ENCODE peak calls at places on chromosomes 5 and 9, in four cellular contexts. One of them, this sample, is unnamed.

GRCh38 chr5:104800440-104801048 is 1238.0 kb upstream of the NUDT12 start:
- DNase-seq in cardiac fibroblast: peak; percentile 2
- DNase-seq in progenitor cell of endocrine pancreas: no peak
- DNase-seq in Kasumi-1: no peak
- DNase-seq in this sample: peak; percentile 13

GRCh38 chr9:115524467-115525059 is 406.6 kb upstream of the TNC start:
- DNase-seq in cardiac fibroblast: peak; percentile 77
- DNase-seq in progenitor cell of endocrine pancreas: no peak
- DNase-seq in Kasumi-1: peak; percentile 24
- DNase-seq in this sample: peak; percentile 5

GRCh38 chr9:125556046-125556445 is 151.0 kb downstream of the MAPKAP1 start:
- DNase-seq in cardiac fibroblast: no peak
- DNase-seq in progenitor cell of endocrine pancreas: no peak
- DNase-seq in Kasumi-1: no peak
- DNase-seq in this sample: no peak

GRCh38 chr9:133759146-133759900 is 21.2 kb upstream of the SARDH start:
- DNase-seq in cardiac fibroblast: peak; percentile 51
- DNase-seq in progenitor cell of endocrine pancreas: no peak
- DNase-seq in Kasumi-1: no peak
- DNase-seq in this sample: no peak

GRCh38 chr9:131992906-131993657 is 86.6 kb downstream of the MED27 start:
- DNase-seq in cardiac fibroblast: no peak
- DNase-seq in progenitor cell of endocrine pancreas: no peak
- DNase-seq in Kasumi-1: no peak
- DNase-seq in this sample: no peak

GRCh38 chr9:90608141-90608540 is 34.5 kb downstream of the DIRAS2 start:
- DNase-seq in cardiac fibroblast: no peak
- DNase-seq in progenitor cell of endocrine pancreas: no peak
- DNase-seq in Kasumi-1: no peak
- DNase-seq in this sample: no peak

GRCh38 chr9:93112116-93112863 is 16.3 kb downstream of the CARD19 start:
- DNase-seq in cardiac fibroblast: no peak
- DNase-seq in progenitor cell of endocrine pancreas: no peak
- DNase-seq in Kasumi-1: no peak
- DNase-seq in this sample: no peak

GRCh38 chr9:128215491-128216404 is 12.6 kb downstream of the DNM1 start:
- DNase-seq in cardiac fibroblast: peak; percentile 70
- DNase-seq in progenitor cell of endocrine pancreas: no peak
- DNase-seq in Kasumi-1: no peak
- DNase-seq in this sample: no peak

GRCh38 chr5:56814361-56814962 is 887 bp upstream of the MAP3K1 start:
- DNase-seq in cardiac fibroblast: peak; percentile 18
- DNase-seq in progenitor cell of endocrine pancreas: no peak
- DNase-seq in Kasumi-1: peak; percentile 27
- DNase-seq in this sample: no peak

GRCh38 chr5:93924628-93925027 is 183.2 kb upstream of the POU5F2 start:
- DNase-seq in cardiac fibroblast: peak; percentile 40
- DNase-seq in progenitor cell of endocrine pancreas: no peak
- DNase-seq in Kasumi-1: no peak
- DNase-seq in this sample: no peak

GRCh38 chr5:142661957-142662356 is 23.9 kb downstream of the FGF1 start:
- DNase-seq in cardiac fibroblast: no peak
- DNase-seq in progenitor cell of endocrine pancreas: no peak
- DNase-seq in Kasumi-1: no peak
- DNase-seq in this sample: no peak

GRCh38 chr9:69265891-69266290 is 59.1 kb upstream of the ENTREP1 start:
- DNase-seq in cardiac fibroblast: peak; percentile 55
- DNase-seq in progenitor cell of endocrine pancreas: no peak
- DNase-seq in Kasumi-1: no peak
- DNase-seq in this sample: no peak

GRCh38 chr5:107294669-107295068 is 376.1 kb downstream of the EFNA5 start:
- DNase-seq in cardiac fibroblast: no peak
- DNase-seq in progenitor cell of endocrine pancreas: no peak
- DNase-seq in Kasumi-1: no peak
- DNase-seq in this sample: no peak

GRCh38 chr5:73189816-73190451 is 16.9 kb downstream of the TMEM174 start:
- DNase-seq in cardiac fibroblast: peak; percentile 54
- DNase-seq in progenitor cell of endocrine pancreas: no peak
- DNase-seq in Kasumi-1: no peak
- DNase-seq in this sample: no peak

GRCh38 chr9:2181794-2182193 is 166.6 kb downstream of the SMARCA2 start:
- DNase-seq in cardiac fibroblast: peak; percentile 32
- DNase-seq in progenitor cell of endocrine pancreas: no peak
- DNase-seq in Kasumi-1: peak; percentile 14
- DNase-seq in this sample: no peak

GRCh38 chr5:147911427-147911826 is 5.1 kb upstream of the C5orf46 start:
- DNase-seq in cardiac fibroblast: no peak
- DNase-seq in progenitor cell of endocrine pancreas: no peak
- DNase-seq in Kasumi-1: no peak
- DNase-seq in this sample: no peak

GRCh38 chr9:107637421-107638420 is 148.2 kb upstream of the KLF4 start:
- DNase-seq in cardiac fibroblast: peak; percentile 99
- DNase-seq in progenitor cell of endocrine pancreas: peak; percentile 32
- DNase-seq in Kasumi-1: peak; percentile 84
- DNase-seq in this sample: no peak

GRCh38 chr5:157372472-157372822 is 87.6 kb upstream of the NIPAL4 start:
- DNase-seq in cardiac fibroblast: no peak
- DNase-seq in progenitor cell of endocrine pancreas: no peak
- DNase-seq in Kasumi-1: no peak
- DNase-seq in this sample: no peak

GRCh38 chr5:43155394-43156096 is 34.8 kb downstream of the ZNF131 start:
- DNase-seq in cardiac fibroblast: no peak
- DNase-seq in progenitor cell of endocrine pancreas: no peak
- DNase-seq in Kasumi-1: no peak
- DNase-seq in this sample: no peak

GRCh38 chr5:174692982-174693422 is 31.4 kb upstream of the MSX2 start:
- DNase-seq in cardiac fibroblast: no peak
- DNase-seq in progenitor cell of endocrine pancreas: no peak
- DNase-seq in Kasumi-1: no peak
- DNase-seq in this sample: no peak

GRCh38 chr5:33792559-33792958 is 99.2 kb downstream of the ADAMTS12 start:
- DNase-seq in cardiac fibroblast: no peak
- DNase-seq in progenitor cell of endocrine pancreas: no peak
- DNase-seq in Kasumi-1: no peak
- DNase-seq in this sample: no peak

GRCh38 chr5:71631070-71631469 is 43.9 kb downstream of the MCCC2 start:
- DNase-seq in cardiac fibroblast: no peak
- DNase-seq in progenitor cell of endocrine pancreas: no peak
- DNase-seq in Kasumi-1: no peak
- DNase-seq in this sample: no peak

GRCh38 chr9:19127881-19128719 is 808 bp upstream of the PLIN2 start:
- DNase-seq in cardiac fibroblast: peak; percentile 55
- DNase-seq in progenitor cell of endocrine pancreas: peak; percentile 11
- DNase-seq in Kasumi-1: no peak
- DNase-seq in this sample: no peak

GRCh38 chr5:56534102-56534501 is 281.2 kb upstream of the MAP3K1 start:
- DNase-seq in cardiac fibroblast: no peak
- DNase-seq in progenitor cell of endocrine pancreas: no peak
- DNase-seq in Kasumi-1: no peak
- DNase-seq in this sample: no peak

GRCh38 chr9:31355965-31356364 is 1028.5 kb upstream of the ACO1 start:
- DNase-seq in cardiac fibroblast: no peak
- DNase-seq in progenitor cell of endocrine pancreas: no peak
- DNase-seq in Kasumi-1: no peak
- DNase-seq in this sample: no peak

GRCh38 chr5:151132959-151133358 is 24.6 kb downstream of the ANXA6 start:
- DNase-seq in cardiac fibroblast: no peak
- DNase-seq in progenitor cell of endocrine pancreas: no peak
- DNase-seq in Kasumi-1: peak; percentile 60
- DNase-seq in this sample: peak; percentile 87

GRCh38 chr9:70110194-70111041 is 66.8 kb downstream of the MAMDC2 start:
- DNase-seq in cardiac fibroblast: peak; percentile 70
- DNase-seq in progenitor cell of endocrine pancreas: no peak
- DNase-seq in Kasumi-1: no peak
- DNase-seq in this sample: no peak

GRCh38 chr9:8856686-8857329 is 1057.2 kb upstream of the DMAC1 start:
- DNase-seq in cardiac fibroblast: no peak
- DNase-seq in progenitor cell of endocrine pancreas: no peak
- DNase-seq in Kasumi-1: no peak
- DNase-seq in this sample: no peak

GRCh38 chr5:127101533-127101932 is 28.2 kb upstream of the C5orf63 start:
- DNase-seq in cardiac fibroblast: no peak
- DNase-seq in progenitor cell of endocrine pancreas: no peak
- DNase-seq in Kasumi-1: no peak
- DNase-seq in this sample: no peak

GRCh38 chr9:127537792-127538191 is 74.3 kb upstream of the STXBP1 start:
- DNase-seq in cardiac fibroblast: no peak
- DNase-seq in progenitor cell of endocrine pancreas: no peak
- DNase-seq in Kasumi-1: no peak
- DNase-seq in this sample: no peak

GRCh38 chr9:35510745-35511428 is 21.0 kb downstream of the RUSC2 start:
- DNase-seq in cardiac fibroblast: peak; percentile 97
- DNase-seq in progenitor cell of endocrine pancreas: no peak
- DNase-seq in Kasumi-1: no peak
- DNase-seq in this sample: no peak

GRCh38 chr5:53478411-53479044 is 1.9 kb upstream of the FST start:
- DNase-seq in cardiac fibroblast: peak; percentile 72
- DNase-seq in progenitor cell of endocrine pancreas: no peak
- DNase-seq in Kasumi-1: peak; percentile 65
- DNase-seq in this sample: peak; percentile 73

GRCh38 chr9:38322937-38323336 is 69.6 kb upstream of the ALDH1B1 start:
- DNase-seq in cardiac fibroblast: no peak
- DNase-seq in progenitor cell of endocrine pancreas: no peak
- DNase-seq in Kasumi-1: no peak
- DNase-seq in this sample: no peak

GRCh38 chr9:32590476-32590875 is 17.5 kb upstream of the NDUFB6 start:
- DNase-seq in cardiac fibroblast: no peak
- DNase-seq in progenitor cell of endocrine pancreas: no peak
- DNase-seq in Kasumi-1: no peak
- DNase-seq in this sample: no peak

GRCh38 chr5:61254969-61255555 is 77.0 kb upstream of the ZSWIM6 start:
- DNase-seq in cardiac fibroblast: no peak
- DNase-seq in progenitor cell of endocrine pancreas: no peak
- DNase-seq in Kasumi-1: no peak
- DNase-seq in this sample: no peak

GRCh38 chr5:168291281-168291960 is at the start of gene WWC1:
- DNase-seq in cardiac fibroblast: no peak
- DNase-seq in progenitor cell of endocrine pancreas: peak; percentile 93
- DNase-seq in Kasumi-1: peak; percentile 75
- DNase-seq in this sample: no peak